ENCODE peak calls at places on chromosomes 4 and X, in five cellular contexts. M, Y, Z, T and A are unnamed samples.

GRCh38 chr4:80422727-80423404 is 87.3 kb downstream of the CFAP299 start:
- ATAC-seq in M (peak), T (peak), Y (peak), Z (no peak), A (no peak)

GRCh38 chr4:77332696-77333270 is 175.8 kb downstream of the CCNG2 start:
- ATAC-seq in Y (no peak), T (no peak), Z (no peak), M (no peak), A (no peak)

GRCh38 chr4:189053621-189054020 is 887.1 kb upstream of the FRG1 start:
- ATAC-seq in M (no peak), Z (no peak), T (no peak), Y (no peak), A (no peak)

GRCh38 chr4:26212528-26212927 is 108.3 kb upstream of the RBPJ start:
- ATAC-seq in Y (no peak), M (no peak), Z (no peak), T (no peak), A (no peak)

GRCh38 chr4:183840311-183840710 is 64.8 kb upstream of the STOX2 start:
- ATAC-seq in M (peak), T (peak), Y (peak), Z (peak), A (peak)

GRCh38 chrX:35046646-35047231 is 104.1 kb downstream of the FAM47B start:
- ATAC-seq in Z (no peak), Y (no peak), M (no peak), T (no peak), A (no peak)

GRCh38 chr4:185304944-185305690 is 90.6 kb downstream of the LRP2BP start:
- ATAC-seq in M (peak), Z (peak), T (peak), Y (peak), A (no peak)

GRCh38 chr4:74045247-74045646 is 6.8 kb upstream of the CXCL3 start:
- ATAC-seq in M (no peak), Y (no peak), T (no peak), Z (no peak), A (no peak)

GRCh38 chr4:139902328-139903217 is 237.0 kb downstream of the MGST2 start:
- ATAC-seq in Z (no peak), Y (no peak), T (no peak), M (no peak), A (no peak)

GRCh38 chr4:174789666-174790065 is 39.4 kb downstream of the GLRA3 start:
- ATAC-seq in Y (no peak), T (no peak), M (no peak), Z (no peak), A (no peak)

GRCh38 chrX:73836956-73837477 is 274.0 kb downstream of the CHIC1 start:
- ATAC-seq in Y (no peak), M (no peak), T (no peak), Z (no peak), A (no peak)

GRCh38 chr4:108141213-108142045 is 27.3 kb downstream of the LEF1 start:
- ATAC-seq in M (peak), Y (peak), T (peak), Z (no peak), A (no peak)

GRCh38 chr4:106344324-106344970 is 24.1 kb downstream of the GIMD1 start:
- ATAC-seq in Y (no peak), T (no peak), Z (no peak), M (no peak), A (no peak)

GRCh38 chr4:23320881-23321612 is 568.8 kb downstream of the PPARGC1A start:
- ATAC-seq in Z (no peak), T (no peak), Y (no peak), M (no peak), A (no peak)

GRCh38 chrX:109270580-109271484 is 211.1 kb downstream of the GUCY2F start:
- ATAC-seq in M (peak), Z (peak), Y (no peak), T (peak), A (peak)

GRCh38 chrX:24485323-24485722 is 20.2 kb downstream of the PDK3 start:
- ATAC-seq in M (no peak), T (no peak), Y (no peak), Z (no peak), A (no peak)

GRCh38 chr4:99205104-99205979 is 13.7 kb downstream of the ADH6 start:
- ATAC-seq in Y (no peak), T (no peak), Z (peak), M (no peak), A (peak)

GRCh38 chr4:55947912-55948725 is 626 bp upstream of the CEP135 start:
- ATAC-seq in M (peak), Y (no peak), Z (no peak), T (peak), A (peak)

GRCh38 chr4:173214661-173215060 is 46.0 kb downstream of the GALNT7 start:
- ATAC-seq in T (no peak), Y (no peak), M (no peak), Z (no peak), A (peak)

GRCh38 chrX:65866146-65866545 is 173.7 kb downstream of the VSIG4 start:
- ATAC-seq in Y (peak), M (peak), Z (no peak), T (peak), A (peak)

GRCh38 chr4:187612211-187612780 is 383.3 kb upstream of the ZFP42 start:
- ATAC-seq in M (no peak), Y (no peak), Z (no peak), T (no peak), A (no peak)

GRCh38 chr4:109810580-109811387 is 4.8 kb upstream of the GAR1 start:
- ATAC-seq in Z (no peak), Y (no peak), T (no peak), M (no peak), A (no peak)

GRCh38 chr4:145735330-145735638 is 55.3 kb downstream of the C4orf51 start:
- ATAC-seq in T (no peak), M (no peak), Y (no peak), Z (peak), A (peak)

GRCh38 chrX:120144178-120144844 is 14.1 kb upstream of the RHOXF2 start:
- ATAC-seq in T (no peak), Y (no peak), M (peak), Z (no peak), A (no peak)

GRCh38 chr4:183636488-183636887 is 22.5 kb downstream of the RWDD4 start:
- ATAC-seq in M (no peak), Z (peak), T (no peak), Y (no peak), A (no peak)